ENCODE peak calls at places on chromosomes 13 and 19, in six cellular contexts. X is neuronal stem cell; L is H9; E is CD4-positive, alpha-beta memory T cell; V is heart left ventricle; J is pancreas. K is an unnamed sample.

GRCh38 chr13:109996404-109996960 is 210.1 kb upstream of the IRS2 start:
- DNase-seq in X (no peak), V (no peak), L (no peak), E (no peak), J (no peak), K (no peak)

GRCh38 chr13:111319998-111320911 is at the start of gene TEX29:
- DNase-seq in X (no peak), J (no peak), E (no peak), V (no peak), L (peak; percentile 30), K (no peak)

GRCh38 chr19:49233163-49233562 is 75.6 kb downstream of the TRPM4 start:
- DNase-seq in E (no peak), V (no peak), L (no peak), X (no peak), J (no peak), K (no peak)

GRCh38 chr19:46719629-46720515 is 3.0 kb upstream of the PRKD2 start:
- DNase-seq in X (no peak), L (no peak), J (no peak), E (no peak), V (no peak), K (no peak)

GRCh38 chr19:33498391-33499000 is 23.1 kb downstream of the PEPD start:
- DNase-seq in X (no peak), J (no peak), V (no peak), E (no peak), L (no peak), K (no peak)

GRCh38 chr13:29892149-29892548 is 41.7 kb upstream of the UBL3 start:
- DNase-seq in L (no peak), X (no peak), J (no peak), E (no peak), V (no peak), K (no peak)

GRCh38 chr19:32396046-32396652 is 9.4 kb upstream of the DPY19L3 start:
- DNase-seq in V (no peak), L (no peak), X (no peak), J (no peak), E (no peak), K (no peak)

GRCh38 chr19:42081584-42082258 is 5.8 kb downstream of the ZNF574 start:
- DNase-seq in V (no peak), X (no peak), L (no peak), E (no peak), J (no peak), K (no peak)

GRCh38 chr19:33444238-33444992 is 70.9 kb downstream of the CEBPG start:
- DNase-seq in V (no peak), L (no peak), J (no peak), E (no peak), X (no peak), K (no peak)

GRCh38 chr19:46616631-46617322 is 8.1 kb downstream of the PTGIR start:
- DNase-seq in L (peak; percentile 82), X (no peak), E (no peak), J (peak; percentile 86), V (peak; percentile 65), K (no peak)

GRCh38 chr13:34678154-34678553 is 263.9 kb upstream of the NBEA start:
- DNase-seq in X (no peak), E (no peak), L (no peak), V (no peak), J (no peak), K (no peak)

GRCh38 chr19:51372021-51372648 is 319 bp downstream of the NKG7 start:
- DNase-seq in X (no peak), J (no peak), L (no peak), E (no peak), V (no peak), K (no peak)

GRCh38 chr13:33524086-33524485 is 238.5 kb upstream of the STARD13 start:
- DNase-seq in J (no peak), L (no peak), V (no peak), X (no peak), E (no peak), K (no peak)

GRCh38 chr19:56145698-56146097 is 4.6 kb downstream of the ZNF444 start:
- DNase-seq in L (no peak), X (no peak), J (no peak), V (no peak), E (no peak), K (no peak)

GRCh38 chr13:27923794-27924528 is 4.2 kb downstream of the PDX1 start:
- DNase-seq in J (peak; percentile 5), X (peak; percentile 36), V (no peak), L (no peak), E (no peak), K (no peak)

GRCh38 chr19:1027953-1028902 is 1.8 kb downstream of the CNN2 start:
- DNase-seq in E (peak; percentile 73), V (peak; percentile 59), X (peak; percentile 79), J (peak; percentile 77), L (peak; percentile 77), K (peak; percentile 73)

GRCh38 chr19:31110331-31110730 is 238.9 kb downstream of the TSHZ3 start:
- DNase-seq in V (no peak), X (no peak), L (peak; percentile 59), E (no peak), J (no peak), K (no peak)

GRCh38 chr13:48050550-48050949 is 13.0 kb downstream of the NUDT15 start:
- DNase-seq in L (no peak), J (no peak), V (no peak), E (no peak), X (no peak), K (no peak)

GRCh38 chr13:32897296-32897695 is 118.9 kb upstream of the KL start:
- DNase-seq in X (no peak), J (no peak), L (no peak), V (no peak), E (no peak), K (no peak)

GRCh38 chr13:87669379-87669978 is 1.7 kb upstream of the SLITRK5 start:
- DNase-seq in L (peak; percentile 30), V (no peak), E (no peak), J (no peak), X (no peak), K (peak; percentile 30)

GRCh38 chr13:49975826-49976225 is 21.0 kb upstream of the TRIM13 start:
- DNase-seq in E (no peak), J (no peak), X (no peak), L (no peak), V (no peak), K (no peak)

GRCh38 chr19:22421797-22422196 is 349 bp downstream of the ZNF98 start:
- DNase-seq in X (no peak), J (no peak), V (no peak), L (no peak), E (no peak), K (no peak)

GRCh38 chr19:22422220-22422619 is at the start of gene ZNF98:
- DNase-seq in X (no peak), L (no peak), J (peak; percentile 45), V (peak; percentile 32), E (no peak), K (no peak)

GRCh38 chr19:22426901-22427300 is 4.8 kb upstream of the ZNF98 start:
- DNase-seq in J (no peak), L (no peak), E (no peak), X (no peak), V (no peak), K (no peak)

GRCh38 chr19:22428299-22428913 is 6.3 kb upstream of the ZNF98 start:
- DNase-seq in X (no peak), J (peak; percentile 22), V (no peak), E (no peak), L (no peak), K (no peak)

GRCh38 chr19:22427587-22428298 is 5.6 kb upstream of the ZNF98 start:
- DNase-seq in L (no peak), X (no peak), J (peak; percentile 85), E (no peak), V (no peak), K (no peak)
- H3K9me3 ChIP-seq in L (peaks cover 83% of the 10 kb centered on the region), X (no peaks in the 10 kb centered on the region), J (no peaks in the 10 kb centered on the region), E (no peaks in the 10 kb centered on the region), V (no peaks in the 10 kb centered on the region), K (peaks cover 11% of the 10 kb centered on the region)

GRCh38 chr19:18100710-18101109 is 3.1 kb downstream of the MAST3 start:
- DNase-seq in L (peak; percentile 95), J (no peak), E (no peak), X (peak; percentile 58), V (no peak), K (no peak)

GRCh38 chr19:18099623-18099995 is 2.0 kb downstream of the MAST3 start:
- DNase-seq in J (no peak), X (no peak), V (no peak), L (no peak), E (no peak), K (no peak)

GRCh38 chr19:18098891-18099622 is 1.5 kb downstream of the MAST3 start:
- DNase-seq in J (no peak), L (no peak), V (no peak), X (no peak), E (peak; percentile 35), K (peak; percentile 31)

GRCh38 chr19:18102916-18103542 is 5.5 kb downstream of the MAST3 start:
- DNase-seq in X (no peak), E (no peak), J (no peak), L (no peak), V (no peak), K (no peak)

GRCh38 chr19:18101268-18101667 is 3.7 kb downstream of the MAST3 start:
- DNase-seq in X (no peak), L (no peak), J (no peak), V (no peak), E (no peak), K (no peak)
- H3K4me1 ChIP-seq in X (peaks cover 9% of the 10 kb centered on the region), L (no peaks in the 10 kb centered on the region), J (peaks cover 7% of the 10 kb centered on the region), V (no peaks in the 10 kb centered on the region), E (peaks cover 41% of the 10 kb centered on the region), K (peaks cover 42% of the 10 kb centered on the region)

GRCh38 chr13:25179810-25180437 is 7.8 kb upstream of the AMER2 start:
- DNase-seq in L (no peak), X (no peak), J (no peak), E (no peak), V (no peak), K (no peak)

GRCh38 chr13:25179011-25179410 is 6.9 kb upstream of the AMER2 start:
- DNase-seq in E (no peak), V (no peak), J (no peak), L (no peak), X (no peak), K (no peak)

GRCh38 chr13:25180450-25180794 is 8.3 kb upstream of the AMER2 start:
- DNase-seq in E (no peak), V (no peak), L (no peak), X (no peak), J (no peak), K (no peak)

GRCh38 chr13:25180795-25181537 is 8.9 kb upstream of the AMER2 start:
- DNase-seq in J (no peak), E (no peak), V (no peak), X (no peak), L (no peak), K (no peak)

GRCh38 chr13:25181597-25181996 is 9.5 kb upstream of the AMER2 start:
- DNase-seq in V (no peak), E (no peak), J (no peak), L (no peak), X (no peak), K (no peak)
- H3K27ac ChIP-seq in V (no peak overlapping the region), E (no peak overlapping the region), J (no peak overlapping the region), L (no peak overlapping the region), X (peak overlapping the region; percentile 25), K (no peak overlapping the region)

GRCh38 chr19:22199171-22199570 is 2.4 kb upstream of the ZNF676 start:
- DNase-seq in J (no peak), X (no peak), E (no peak), V (no peak), L (no peak), K (no peak)
- H3K9me3 ChIP-seq in J (no peaks in the 10 kb centered on the region), X (no peaks in the 10 kb centered on the region), E (no peaks in the 10 kb centered on the region), V (peaks cover 14% of the 10 kb centered on the region), L (peaks cover 57% of the 10 kb centered on the region), K (peaks cover 4% of the 10 kb centered on the region)

GRCh38 chr13:102351486-102351885 is 50.4 kb downstream of the FGF14 start:
- DNase-seq in J (no peak), L (no peak), X (no peak), E (no peak), V (no peak), K (no peak)
- H3K4me1 ChIP-seq in J (no peaks in the 10 kb centered on the region), L (no peaks in the 10 kb centered on the region), X (peaks cover 3% of the 10 kb centered on the region), E (no peaks in the 10 kb centered on the region), V (no peaks in the 10 kb centered on the region), K (no peaks in the 10 kb centered on the region)